ENCODE peak calls at places on chromosomes 13 and 19, in four cellular contexts. One of them, this sample, is unnamed.

GRCh38 chr19:31349160-31349881 is at the start of gene TSHZ3:
- DNase-seq in NCI-H460: no peak
- DNase-seq in heart right ventricle: peak
- DNase-seq in frontal cortex: peak
- DNase-seq in this sample: no peak

GRCh38 chr19:31146546-31147183 is 202.6 kb downstream of the TSHZ3 start:
- DNase-seq in frontal cortex: peak
- DNase-seq in NCI-H460: no peak
- DNase-seq in heart right ventricle: no peak
- DNase-seq in this sample: no peak

GRCh38 chr19:54317108-54317964 is 4.4 kb upstream of the LILRA5 start:
- DNase-seq in heart right ventricle: no peak
- DNase-seq in frontal cortex: no peak
- DNase-seq in NCI-H460: no peak
- DNase-seq in this sample: no peak

GRCh38 chr13:94660695-94661324 is 51.5 kb downstream of the SOX21 start:
- DNase-seq in NCI-H460: no peak
- DNase-seq in frontal cortex: no peak
- DNase-seq in heart right ventricle: no peak
- DNase-seq in this sample: no peak

GRCh38 chr19:51509823-51510660 is 8.4 kb upstream of the SIGLEC12 start:
- DNase-seq in NCI-H460: no peak
- DNase-seq in frontal cortex: no peak
- DNase-seq in heart right ventricle: no peak
- DNase-seq in this sample: no peak

GRCh38 chr13:93577105-93577504 is 350.5 kb downstream of the GPC6 start:
- DNase-seq in heart right ventricle: no peak
- DNase-seq in NCI-H460: no peak
- DNase-seq in frontal cortex: no peak
- DNase-seq in this sample: no peak

GRCh38 chr19:42985588-42985987 is 40.7 kb downstream of the PSG11 start:
- DNase-seq in heart right ventricle: no peak
- DNase-seq in NCI-H460: no peak
- DNase-seq in frontal cortex: no peak
- DNase-seq in this sample: no peak

GRCh38 chr19:47351545-47351944 is 2.4 kb downstream of the DHX34 start:
- DNase-seq in frontal cortex: peak
- DNase-seq in NCI-H460: no peak
- DNase-seq in heart right ventricle: no peak
- DNase-seq in this sample: no peak

GRCh38 chr19:35966771-35967170 is 28.2 kb upstream of the SDHAF1 start:
- DNase-seq in heart right ventricle: no peak
- DNase-seq in NCI-H460: no peak
- DNase-seq in frontal cortex: no peak
- DNase-seq in this sample: no peak

GRCh38 chr19:45733160-45733810 is at the start of gene MEIOSIN:
- DNase-seq in frontal cortex: no peak
- DNase-seq in heart right ventricle: no peak
- DNase-seq in NCI-H460: no peak
- DNase-seq in this sample: no peak

GRCh38 chr13:39561971-39562370 is 41.0 kb downstream of the LHFPL6 start:
- DNase-seq in frontal cortex: no peak
- DNase-seq in heart right ventricle: no peak
- DNase-seq in NCI-H460: no peak
- DNase-seq in this sample: no peak

GRCh38 chr13:66506979-66507378 is 723.2 kb downstream of the PCDH9 start:
- DNase-seq in frontal cortex: no peak
- DNase-seq in NCI-H460: no peak
- DNase-seq in heart right ventricle: no peak
- DNase-seq in this sample: no peak

GRCh38 chr13:114282143-114282685 is 813 bp downstream of the UPF3A start:
- DNase-seq in NCI-H460: peak
- DNase-seq in frontal cortex: peak
- DNase-seq in heart right ventricle: peak
- DNase-seq in this sample: no peak

GRCh38 chr19:17719730-17720486 is 628 bp downstream of the MAP1S start:
- DNase-seq in frontal cortex: no peak
- DNase-seq in NCI-H460: no peak
- DNase-seq in heart right ventricle: peak
- DNase-seq in this sample: no peak

GRCh38 chr19:58154287-58154678 is 3.7 kb upstream of the ZNF329 start:
- DNase-seq in NCI-H460: no peak
- DNase-seq in heart right ventricle: peak
- DNase-seq in frontal cortex: peak
- DNase-seq in this sample: no peak

This sample was measured in NK-92 treated with Interleukin-12 subunit alpha and Interleukin-12 subunit beta, amount 100 ng/mL, for 24 hours.